ENCODE peak calls at places on chromosomes 13 and 19, in four cellular contexts. G is NB4, C is A549, P is heart right ventricle. L is an unnamed sample.

GRCh38 chr13:24616514-24616913 is 63.7 kb upstream of the ATP12A start:
- DNase-seq in G (no peak), C (no peak), P (no peak), L (no peak)

GRCh38 chr13:40187836-40188591 is 478.4 kb downstream of the FOXO1 start:
- DNase-seq in G (no peak), C (no peak), P (no peak), L (no peak)

GRCh38 chr19:37353968-37354367 is 16.9 kb upstream of the ZNF527 start:
- DNase-seq in G (no peak), C (no peak), P (no peak), L (no peak)

GRCh38 chr19:12484371-12485322 is at the start of gene ZNF709:
- DNase-seq in G (peak; percentile 89), C (no peak), P (peak; percentile 93), L (peak; percentile 72)

GRCh38 chr13:27279506-27279905 is 8.9 kb downstream of the RASL11A start:
- DNase-seq in G (no peak), C (no peak), P (no peak), L (no peak)

GRCh38 chr19:1884719-1885334 is 469 bp downstream of the ABHD17A start:
- DNase-seq in G (no peak), C (no peak), P (no peak), L (no peak)

GRCh38 chr13:48000559-48001126 is 430 bp downstream of the SUCLA2 start:
- DNase-seq in G (no peak), C (peak; percentile 7), P (no peak), L (no peak)

GRCh38 chr19:46453661-46454060 is 17.7 kb downstream of the PNMA8A start:
- DNase-seq in G (no peak), C (no peak), P (no peak), L (no peak)

GRCh38 chr19:5826531-5827341 is 12.8 kb downstream of the FUT6 start:
- DNase-seq in G (peak; percentile 40), C (peak; percentile 70), P (peak; percentile 70), L (no peak)
- TF ChIP-seq CTCF in G (no peak), C (no peak), P (peak; percentile 45), L (peak; percentile 26)

GRCh38 chr19:15563931-15564330 is 51.1 kb upstream of the CYP4F8 start:
- DNase-seq in G (no peak), C (no peak), P (no peak), L (no peak)
- TF ChIP-seq CTCF in G (no peak), C (no peak), P (no peak), L (no peak)

GRCh38 chr19:18339703-18340102 is 695 bp upstream of the PGPEP1 start:
- DNase-seq in G (peak; percentile 55), C (peak; percentile 50), P (no peak), L (no peak)

GRCh38 chr19:18340237-18340989 is at the start of gene PGPEP1:
- DNase-seq in G (peak; percentile 71), C (peak; percentile 38), P (peak; percentile 82), L (no peak)

GRCh38 chr19:18342090-18342632 is 1.8 kb downstream of the PGPEP1 start:
- DNase-seq in G (no peak), C (no peak), P (no peak), L (no peak)

GRCh38 chr19:18338471-18339001 is 1.9 kb upstream of the PGPEP1 start:
- DNase-seq in G (no peak), C (no peak), P (no peak), L (no peak)

DNA sequence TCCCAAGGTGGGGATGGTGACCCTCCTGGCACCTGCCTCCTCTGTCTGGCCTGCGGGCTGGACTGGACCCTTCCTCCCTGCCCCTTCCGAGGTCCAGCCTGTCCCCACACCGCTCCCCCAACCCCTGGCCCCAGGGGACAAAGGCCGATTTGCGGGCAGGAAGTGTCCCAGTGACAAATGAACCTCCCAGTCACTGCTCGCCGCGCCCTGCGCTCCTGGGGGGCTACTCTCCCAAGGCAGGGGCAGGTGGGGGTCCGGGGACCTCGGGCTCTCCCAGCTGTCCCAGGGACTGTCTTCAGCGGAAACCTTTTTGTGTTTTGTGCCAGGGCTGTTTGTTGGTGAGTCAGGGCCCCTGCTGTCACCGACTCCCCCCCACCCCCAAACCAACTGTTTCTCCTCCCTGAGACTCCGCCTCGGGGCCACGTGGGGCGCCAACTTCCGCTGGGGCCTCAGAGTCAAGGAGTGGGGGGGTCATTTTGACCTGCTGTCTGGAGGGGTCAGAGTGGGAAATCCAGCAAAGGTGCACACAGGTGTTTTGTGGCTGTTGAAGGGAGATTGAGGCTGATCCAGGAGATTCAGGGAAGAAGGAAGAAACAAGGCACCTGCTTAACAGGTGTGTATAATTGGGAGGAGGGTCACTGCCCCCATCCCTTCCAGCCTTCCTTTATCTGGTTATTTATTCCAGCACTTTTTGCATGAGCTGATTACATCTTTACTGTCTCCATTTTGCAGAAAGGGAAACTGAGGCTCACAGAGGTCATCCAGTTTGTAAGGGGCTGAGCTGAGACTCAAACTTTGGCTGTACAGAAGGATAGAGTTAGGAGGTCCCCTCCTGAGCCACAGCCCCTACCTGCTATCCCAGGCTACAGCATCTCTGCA is 831 bp downstream of the PGPEP1 start:
- DNase-seq in G (peak; percentile 87), C (no peak), P (peak; percentile 53), L (no peak)
- TF ChIP-seq CTCF in G (no peak), C (no peak), P (no peak), L (no peak)

GRCh38 chr19:582497-583197 is 7.0 kb upstream of the HCN2 start:
- DNase-seq in G (no peak), C (no peak), P (no peak), L (no peak)

GRCh38 chr19:583968-584239 is 5.8 kb upstream of the HCN2 start:
- DNase-seq in G (no peak), C (no peak), P (no peak), L (no peak)

GRCh38 chr19:583198-583967 is 6.3 kb upstream of the HCN2 start:
- DNase-seq in G (no peak), C (no peak), P (no peak), L (no peak)

GRCh38 chr19:585551-586110 is 4.0 kb upstream of the HCN2 start:
- DNase-seq in G (peak; percentile 36), C (no peak), P (no peak), L (no peak)

GRCh38 chr19:584240-585001 is 5.3 kb upstream of the HCN2 start:
- DNase-seq in G (peak; percentile 64), C (no peak), P (peak; percentile 50), L (no peak)
- TF ChIP-seq CTCF in G (peak; percentile 73), C (peak; percentile 67), P (peak; percentile 81), L (peak; percentile 69)

GRCh38 chr19:3526507-3527244 is 12.3 kb upstream of the TEKTIP1 start:
- DNase-seq in G (no peak), C (no peak), P (no peak), L (no peak)
- TF ChIP-seq CTCF in G (peak; percentile 8), C (no peak), P (no peak), L (no peak)

DNA sequence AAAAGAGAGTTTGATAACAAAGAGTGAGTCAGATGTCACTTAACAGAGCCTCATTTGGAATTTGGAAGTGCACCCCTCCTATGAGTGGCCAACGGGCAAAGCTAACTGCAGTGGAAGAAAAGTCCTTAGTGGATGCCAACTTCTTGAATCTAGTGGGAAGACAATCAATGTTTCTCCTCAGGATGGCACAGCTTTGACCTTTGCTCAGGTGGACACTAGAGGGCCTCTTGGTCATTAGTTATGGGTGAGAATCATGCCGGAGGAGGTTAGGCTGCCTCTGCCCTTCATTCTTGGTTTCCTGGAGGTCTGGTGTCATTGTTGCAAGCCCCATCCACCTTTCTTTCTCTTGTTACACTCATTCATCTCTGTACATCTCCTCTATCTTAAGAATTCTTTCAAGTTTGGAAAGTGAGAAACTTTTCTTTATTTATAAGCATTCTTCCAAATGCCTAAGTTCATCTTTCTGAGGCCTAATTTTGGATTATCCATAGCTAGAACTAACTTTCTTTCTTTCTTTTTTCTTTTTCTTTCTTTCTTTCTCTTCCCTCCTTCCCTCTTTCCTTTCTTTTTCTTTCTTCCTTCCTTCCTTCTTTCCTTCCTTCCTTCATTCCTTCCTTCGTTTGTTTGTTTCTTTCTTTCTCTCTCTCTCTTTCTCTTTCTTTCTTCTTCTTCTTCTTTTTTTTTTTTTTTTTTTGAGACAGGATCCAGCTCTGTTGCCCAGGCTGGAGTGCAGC is 327.2 kb upstream of the TSHZ3 start:
- DNase-seq in G (peak; percentile 27), C (peak; percentile 47), P (no peak), L (no peak)
- TF ChIP-seq CTCF in G (peak; percentile 26), C (no peak), P (peak; percentile 44), L (peak; percentile 40)

DNA sequence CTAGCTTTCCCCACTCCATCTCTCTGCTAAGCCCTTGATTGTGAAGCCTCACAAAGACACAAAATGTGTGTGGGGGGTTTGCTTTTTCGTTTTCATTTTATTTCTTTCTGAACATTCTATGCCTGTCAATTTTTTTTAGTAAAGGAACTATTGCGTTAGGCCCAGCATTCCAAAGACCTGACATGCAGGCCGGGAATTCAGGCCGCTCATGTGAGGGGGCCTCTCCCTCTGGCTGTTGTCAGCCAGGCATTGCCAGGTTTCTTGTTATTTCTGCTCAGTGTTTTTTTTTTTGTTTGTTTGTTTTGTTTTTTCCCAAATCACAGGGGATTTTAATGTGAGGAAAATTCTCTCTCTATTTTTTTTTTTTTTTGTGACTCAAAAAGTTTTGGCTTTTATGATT is 10.3 kb upstream of the MEDAG start:
- DNase-seq in G (no peak), C (no peak), P (no peak), L (no peak)
- TF ChIP-seq CTCF in G (no peak), C (no peak), P (no peak), L (no peak)

GRCh38 chr19:48837081-48837524 is 812 bp upstream of the HSD17B14 start:
- DNase-seq in G (peak; percentile 55), C (peak; percentile 96), P (peak; percentile 89), L (no peak)

GRCh38 chr19:48836089-48837017 is at the start of gene HSD17B14:
- DNase-seq in G (no peak), C (peak; percentile 84), P (peak; percentile 36), L (no peak)

GRCh38 chr19:48837586-48838191 is 1.4 kb upstream of the HSD17B14 start:
- DNase-seq in G (no peak), C (no peak), P (no peak), L (no peak)

GRCh38 chr19:48833977-48834376 is 2.3 kb downstream of the HSD17B14 start:
- DNase-seq in G (no peak), C (no peak), P (no peak), L (no peak)

GRCh38 chr19:48835734-48836088 is 580 bp downstream of the HSD17B14 start:
- DNase-seq in G (peak; percentile 86), C (peak; percentile 94), P (peak; percentile 93), L (peak; percentile 85)
- TF ChIP-seq CTCF in G (peak; percentile 86), C (peak; percentile 98), P (peak; percentile 91), L (peak; percentile 83)

GRCh38 chr13:110714798-110715394 is 1.4 kb downstream of the ING1 start:
- DNase-seq in G (peak; percentile 72), C (no peak), P (peak; percentile 74), L (peak; percentile 67)
- TF ChIP-seq CTCF in G (no peak), C (no peak), P (no peak), L (no peak)